ENCODE peak calls at places on chromosomes 3 and 15, in nine cellular contexts. Z, B, M, S, D, G, T, O and U are unnamed samples.

GRCh38 chr15:90620379-90621134 is 90.8 kb downstream of the CRTC3 start:
- DNase-seq in Z (peak), B (peak), M (no peak), S (no peak), D (no peak), G (no peak), T (peak), O (no peak), U (no peak)

GRCh38 chr15:56088389-56088788 is 95.0 kb upstream of the NEDD4 start:
- DNase-seq in Z (no peak), B (no peak), M (no peak), S (no peak), D (no peak), G (no peak), T (no peak), O (no peak), U (no peak)

GRCh38 chr15:67025719-67026118 is 39.7 kb upstream of the SMAD3 start:
- DNase-seq in Z (no peak), B (no peak), M (no peak), S (peak), D (peak), G (peak), T (no peak), O (no peak), U (peak)

GRCh38 chr3:184145120-184145524 is 10.0 kb downstream of the EIF2B5 start:
- DNase-seq in Z (peak), B (peak), M (peak), S (peak), D (no peak), G (no peak), T (peak), O (no peak), U (no peak)

GRCh38 chr3:18295171-18295920 is 129.8 kb downstream of the SATB1 start:
- DNase-seq in Z (peak), B (no peak), M (peak), S (peak), D (peak), G (no peak), T (no peak), O (no peak), U (no peak)

GRCh38 chr3:124586126-124587052 is 143.9 kb upstream of the UMPS start:
- DNase-seq in Z (no peak), B (no peak), M (peak), S (no peak), D (no peak), G (no peak), T (no peak), O (no peak), U (no peak)

GRCh38 chr15:68417051-68417450 is 14.9 kb downstream of the ITGA11 start:
- DNase-seq in Z (no peak), B (no peak), M (no peak), S (no peak), D (no peak), G (peak), T (no peak), O (no peak), U (no peak)

GRCh38 chr3:43956945-43957344 is 266.2 kb downstream of the ABHD5 start:
- DNase-seq in Z (no peak), B (no peak), M (no peak), S (no peak), D (no peak), G (no peak), T (no peak), O (no peak), U (no peak)

GRCh38 chr3:113560265-113560664 is 27.9 kb downstream of the SIDT1 start:
- DNase-seq in Z (no peak), B (no peak), M (no peak), S (no peak), D (no peak), G (no peak), T (no peak), O (no peak), U (no peak)

GRCh38 chr3:16441306-16441898 is 72.1 kb downstream of the RFTN1 start:
- DNase-seq in Z (no peak), B (no peak), M (no peak), S (no peak), D (peak), G (no peak), T (no peak), O (no peak), U (no peak)

GRCh38 chr3:59257506-59257905 is 207.7 kb upstream of the CFAP20DC start:
- DNase-seq in Z (no peak), B (no peak), M (no peak), S (no peak), D (no peak), G (no peak), T (no peak), O (no peak), U (no peak)

GRCh38 chr3:109224333-109224732 is 87.8 kb downstream of the C3orf85 start:
- DNase-seq in Z (no peak), B (no peak), M (peak), S (no peak), D (no peak), G (no peak), T (no peak), O (no peak), U (no peak)

GRCh38 chr15:95875141-95875643 is 455.3 kb upstream of the NR2F2 start:
- DNase-seq in Z (no peak), B (no peak), M (peak), S (no peak), D (peak), G (peak), T (no peak), O (no peak), U (no peak)

GRCh38 chr3:123297627-123297899 is 95.8 kb downstream of the SEC22A start:
- DNase-seq in Z (no peak), B (no peak), M (no peak), S (no peak), D (no peak), G (no peak), T (no peak), O (no peak), U (no peak)

GRCh38 chr3:37400945-37401344 is 226.6 kb upstream of the LRRFIP2 start:
- DNase-seq in Z (no peak), B (no peak), M (no peak), S (no peak), D (no peak), G (no peak), T (no peak), O (no peak), U (no peak)

GRCh38 chr3:15164356-15164755 is 41.7 kb upstream of the CAPN7 start:
- DNase-seq in Z (no peak), B (no peak), M (no peak), S (no peak), D (peak), G (no peak), T (no peak), O (no peak), U (no peak)

GRCh38 chr15:60004019-60004845 is at the start of gene FOXB1:
- DNase-seq in Z (no peak), B (no peak), M (no peak), S (no peak), D (no peak), G (no peak), T (no peak), O (no peak), U (no peak)

GRCh38 chr15:61144055-61144454 is 85.0 kb downstream of the RORA start:
- DNase-seq in Z (no peak), B (no peak), M (no peak), S (no peak), D (no peak), G (no peak), T (no peak), O (no peak), U (no peak)

GRCh38 chr3:100970537-100970936 is 22.7 kb downstream of the ABI3BP start:
- DNase-seq in Z (peak), B (no peak), M (no peak), S (no peak), D (no peak), G (no peak), T (no peak), O (no peak), U (no peak)

GRCh38 chr3:27985369-27986035 is 255.9 kb upstream of the CMC1 start:
- DNase-seq in Z (no peak), B (no peak), M (no peak), S (no peak), D (no peak), G (no peak), T (no peak), O (no peak), U (no peak)

GRCh38 chr15:82021992-82022391 is 23.8 kb downstream of the MEX3B start:
- DNase-seq in Z (no peak), B (no peak), M (no peak), S (no peak), D (no peak), G (peak), T (no peak), O (no peak), U (no peak)

GRCh38 chr3:17137321-17137826 is 252.6 kb downstream of the PLCL2 start:
- DNase-seq in Z (no peak), B (no peak), M (no peak), S (no peak), D (no peak), G (no peak), T (no peak), O (no peak), U (no peak)

GRCh38 chr3:159675285-159675684 is 313.4 kb upstream of the IL12A start:
- DNase-seq in Z (no peak), B (no peak), M (no peak), S (no peak), D (no peak), G (no peak), T (no peak), O (no peak), U (no peak)

GRCh38 chr15:27418729-27419128 is 447.7 kb downstream of the GABRG3 start:
- DNase-seq in Z (no peak), B (no peak), M (no peak), S (no peak), D (no peak), G (no peak), T (no peak), O (no peak), U (no peak)

GRCh38 chr15:57747206-57747605 is 40.7 kb downstream of the POLR2M start:
- DNase-seq in Z (peak), B (no peak), M (peak), S (no peak), D (no peak), G (peak), T (no peak), O (no peak), U (peak)

GRCh38 chr3:65714138-65714537 is 324.6 kb downstream of the MAGI1 start:
- DNase-seq in Z (no peak), B (no peak), M (no peak), S (no peak), D (no peak), G (no peak), T (no peak), O (no peak), U (no peak)

GRCh38 chr15:72098076-72098475 is 19.9 kb downstream of the MYO9A start:
- DNase-seq in Z (no peak), B (no peak), M (no peak), S (no peak), D (no peak), G (no peak), T (no peak), O (no peak), U (no peak)

GRCh38 chr3:157460253-157460652 is 23.6 kb downstream of the PTX3 start:
- DNase-seq in Z (no peak), B (no peak), M (no peak), S (no peak), D (no peak), G (no peak), T (no peak), O (no peak), U (no peak)

GRCh38 chr3:122993573-122993972 is 34.0 kb downstream of the SEMA5B start:
- DNase-seq in Z (no peak), B (no peak), M (no peak), S (no peak), D (no peak), G (no peak), T (no peak), O (no peak), U (no peak)

GRCh38 chr3:32733631-32734229 is 48.7 kb downstream of the CNOT10 start:
- DNase-seq in Z (no peak), B (no peak), M (no peak), S (no peak), D (peak), G (no peak), T (no peak), O (no peak), U (no peak)